ENCODE peak calls at places on chromosomes 4 and X, in five cellular contexts. One of them, this sample, is unnamed.

GRCh38 chr4:13891544-13891939 is 264.0 kb upstream of the BOD1L1 start:
- DNase-seq in A549: no peak
- DNase-seq in GM12878: no peak
- DNase-seq in SK-N-SH: no peak
- DNase-seq in HepG2: no peak
- DNase-seq in this sample: no peak

GRCh38 chrX:38438321-38438720 is 85.9 kb downstream of the OTC start:
- DNase-seq in GM12878: no peak
- DNase-seq in SK-N-SH: peak; percentile 12
- DNase-seq in HepG2: no peak
- DNase-seq in A549: no peak
- DNase-seq in this sample: peak; percentile 39

GRCh38 chrX:19579485-19579884 is 64.2 kb upstream of the MAP3K15 start:
- DNase-seq in HepG2: no peak
- DNase-seq in A549: no peak
- DNase-seq in GM12878: no peak
- DNase-seq in SK-N-SH: no peak
- DNase-seq in this sample: no peak

GRCh38 chrX:54825716-54826428 is 18.3 kb downstream of the MAGED2 start:
- DNase-seq in GM12878: no peak
- DNase-seq in HepG2: no peak
- DNase-seq in A549: no peak
- DNase-seq in SK-N-SH: no peak
- DNase-seq in this sample: no peak

GRCh38 chrX:75603833-75604232 is 81.0 kb upstream of the ZDHHC15 start:
- DNase-seq in HepG2: peak; percentile 7
- DNase-seq in GM12878: no peak
- DNase-seq in A549: peak; percentile 16
- DNase-seq in SK-N-SH: peak; percentile 42
- DNase-seq in this sample: no peak

GRCh38 chrX:27840881-27841280 is 33.1 kb downstream of the MAGEB10 start:
- DNase-seq in A549: no peak
- DNase-seq in SK-N-SH: no peak
- DNase-seq in HepG2: no peak
- DNase-seq in GM12878: no peak
- DNase-seq in this sample: no peak

GRCh38 chr4:38034986-38035882 is 75.0 kb downstream of the PTTG2 start:
- DNase-seq in A549: peak; percentile 35
- DNase-seq in SK-N-SH: peak; percentile 59
- DNase-seq in GM12878: no peak
- DNase-seq in HepG2: peak; percentile 66
- DNase-seq in this sample: no peak

GRCh38 chr4:64940698-64941097 is 531.4 kb upstream of the TECRL start:
- DNase-seq in HepG2: no peak
- DNase-seq in GM12878: no peak
- DNase-seq in SK-N-SH: no peak
- DNase-seq in A549: no peak
- DNase-seq in this sample: no peak

GRCh38 chr4:10371869-10372471 is 85.3 kb downstream of the ZNF518B start:
- DNase-seq in SK-N-SH: no peak
- DNase-seq in HepG2: no peak
- DNase-seq in A549: no peak
- DNase-seq in GM12878: no peak
- DNase-seq in this sample: peak; percentile 47

GRCh38 chr4:1750381-1751154 is 29.2 kb downstream of the TACC3 start:
- DNase-seq in A549: no peak
- DNase-seq in HepG2: no peak
- DNase-seq in GM12878: no peak
- DNase-seq in SK-N-SH: no peak
- DNase-seq in this sample: no peak

GRCh38 chr4:88033309-88033708 is 25.9 kb downstream of the PKD2 start:
- DNase-seq in GM12878: no peak
- DNase-seq in SK-N-SH: peak; percentile 54
- DNase-seq in HepG2: peak; percentile 71
- DNase-seq in A549: peak; percentile 23
- DNase-seq in this sample: no peak

GRCh38 chrX:70621743-70622142 is 177.1 kb downstream of the DLG3 start:
- DNase-seq in SK-N-SH: no peak
- DNase-seq in A549: no peak
- DNase-seq in GM12878: no peak
- DNase-seq in HepG2: no peak
- DNase-seq in this sample: no peak

GRCh38 chr4:38160487-38161207 is 200.4 kb downstream of the PTTG2 start:
- DNase-seq in A549: peak; percentile 60
- DNase-seq in HepG2: peak; percentile 98
- DNase-seq in GM12878: peak; percentile 69
- DNase-seq in SK-N-SH: no peak
- DNase-seq in this sample: no peak

GRCh38 chrX:38558681-38559080 is 2.7 kb upstream of the TSPAN7 start:
- DNase-seq in HepG2: no peak
- DNase-seq in SK-N-SH: no peak
- DNase-seq in A549: no peak
- DNase-seq in GM12878: no peak
- DNase-seq in this sample: no peak

GRCh38 chr4:15396157-15396800 is 31.6 kb upstream of the C1QTNF7 start:
- DNase-seq in A549: peak; percentile 22
- DNase-seq in GM12878: no peak
- DNase-seq in HepG2: peak; percentile 33
- DNase-seq in SK-N-SH: peak; percentile 33
- DNase-seq in this sample: peak; percentile 80

GRCh38 chrX:40310016-40310415 is 212.3 kb upstream of the BCOR start:
- DNase-seq in SK-N-SH: peak; percentile 30
- DNase-seq in A549: no peak
- DNase-seq in HepG2: no peak
- DNase-seq in GM12878: no peak
- DNase-seq in this sample: no peak

GRCh38 chr4:105859233-105859632 is 36.0 kb upstream of the NPNT start:
- DNase-seq in GM12878: peak; percentile 9
- DNase-seq in HepG2: peak; percentile 13
- DNase-seq in A549: peak; percentile 10
- DNase-seq in SK-N-SH: no peak
- DNase-seq in this sample: no peak

GRCh38 chrX:45434231-45434630 is 233.6 kb upstream of the DIPK2B start:
- DNase-seq in A549: no peak
- DNase-seq in SK-N-SH: no peak
- DNase-seq in HepG2: no peak
- DNase-seq in GM12878: no peak
- DNase-seq in this sample: no peak

GRCh38 chr4:139978692-139979091 is 175.3 kb downstream of the MAML3 start:
- DNase-seq in SK-N-SH: no peak
- DNase-seq in GM12878: peak; percentile 75
- DNase-seq in A549: no peak
- DNase-seq in HepG2: no peak
- DNase-seq in this sample: no peak

GRCh38 chr4:182518421-182518820 is 275.2 kb downstream of the TENM3 start:
- DNase-seq in GM12878: no peak
- DNase-seq in A549: no peak
- DNase-seq in SK-N-SH: no peak
- DNase-seq in HepG2: no peak
- DNase-seq in this sample: no peak

GRCh38 chrX:1391707-1392375 is at the start of gene SLC25A6:
- DNase-seq in HepG2: peak; percentile 92
- DNase-seq in A549: peak; percentile 91
- DNase-seq in GM12878: peak; percentile 88
- DNase-seq in SK-N-SH: peak; percentile 98
- DNase-seq in this sample: peak; percentile 99

GRCh38 chrX:151985955-151986354 is 11.5 kb upstream of the GABRE start:
- DNase-seq in A549: no peak
- DNase-seq in SK-N-SH: no peak
- DNase-seq in GM12878: no peak
- DNase-seq in HepG2: peak; percentile 81
- DNase-seq in this sample: no peak

GRCh38 chr4:180106122-180106521 is 2137.1 kb upstream of the TENM3 start:
- DNase-seq in GM12878: no peak
- DNase-seq in HepG2: no peak
- DNase-seq in A549: no peak
- DNase-seq in SK-N-SH: no peak
- DNase-seq in this sample: no peak

GRCh38 chrX:37958493-37959211 is 47.7 kb upstream of the SYTL5 start:
- DNase-seq in A549: no peak
- DNase-seq in SK-N-SH: no peak
- DNase-seq in HepG2: peak; percentile 67
- DNase-seq in GM12878: no peak
- DNase-seq in this sample: no peak

GRCh38 chrX:25721564-25721963 is 416.6 kb upstream of the MAGEB18 start:
- DNase-seq in GM12878: no peak
- DNase-seq in HepG2: peak; percentile 1
- DNase-seq in SK-N-SH: no peak
- DNase-seq in A549: no peak
- DNase-seq in this sample: no peak

GRCh38 chr4:151669990-151670389 is 90.8 kb downstream of the GATB start:
- DNase-seq in A549: no peak
- DNase-seq in GM12878: no peak
- DNase-seq in HepG2: no peak
- DNase-seq in SK-N-SH: no peak
- DNase-seq in this sample: no peak

GRCh38 chrX:83771664-83772063 is 89.3 kb upstream of the CYLC1 start:
- DNase-seq in HepG2: no peak
- DNase-seq in A549: no peak
- DNase-seq in SK-N-SH: no peak
- DNase-seq in GM12878: no peak
- DNase-seq in this sample: no peak
- TF ChIP-seq CHD2 in HepG2: no peak
- TF ChIP-seq CHD2 in A549: no peak
- TF ChIP-seq CHD2 in SK-N-SH: no peak
- TF ChIP-seq CHD2 in GM12878: no peak
- TF ChIP-seq CHD2 in this sample: no peak

GRCh38 chrX:80808854-80809493 is 703 bp downstream of the BRWD3 start:
- DNase-seq in A549: peak; percentile 6
- DNase-seq in GM12878: no peak
- DNase-seq in HepG2: no peak
- DNase-seq in SK-N-SH: peak; percentile 27
- DNase-seq in this sample: no peak
- TF ChIP-seq CHD2 in A549: no peak
- TF ChIP-seq CHD2 in GM12878: no peak
- TF ChIP-seq CHD2 in HepG2: no peak
- TF ChIP-seq CHD2 in SK-N-SH: no peak
- TF ChIP-seq CHD2 in this sample: no peak

GRCh38 chrX:153469811-153470410 is 465 bp downstream of the HAUS7 start:
- DNase-seq in A549: peak; percentile 47
- DNase-seq in HepG2: no peak
- DNase-seq in SK-N-SH: peak; percentile 55
- DNase-seq in GM12878: no peak
- DNase-seq in this sample: no peak
- TF ChIP-seq CHD2 in A549: no peak
- TF ChIP-seq CHD2 in HepG2: no peak
- TF ChIP-seq CHD2 in SK-N-SH: no peak
- TF ChIP-seq CHD2 in GM12878: no peak
- TF ChIP-seq CHD2 in this sample: no peak

DNA sequence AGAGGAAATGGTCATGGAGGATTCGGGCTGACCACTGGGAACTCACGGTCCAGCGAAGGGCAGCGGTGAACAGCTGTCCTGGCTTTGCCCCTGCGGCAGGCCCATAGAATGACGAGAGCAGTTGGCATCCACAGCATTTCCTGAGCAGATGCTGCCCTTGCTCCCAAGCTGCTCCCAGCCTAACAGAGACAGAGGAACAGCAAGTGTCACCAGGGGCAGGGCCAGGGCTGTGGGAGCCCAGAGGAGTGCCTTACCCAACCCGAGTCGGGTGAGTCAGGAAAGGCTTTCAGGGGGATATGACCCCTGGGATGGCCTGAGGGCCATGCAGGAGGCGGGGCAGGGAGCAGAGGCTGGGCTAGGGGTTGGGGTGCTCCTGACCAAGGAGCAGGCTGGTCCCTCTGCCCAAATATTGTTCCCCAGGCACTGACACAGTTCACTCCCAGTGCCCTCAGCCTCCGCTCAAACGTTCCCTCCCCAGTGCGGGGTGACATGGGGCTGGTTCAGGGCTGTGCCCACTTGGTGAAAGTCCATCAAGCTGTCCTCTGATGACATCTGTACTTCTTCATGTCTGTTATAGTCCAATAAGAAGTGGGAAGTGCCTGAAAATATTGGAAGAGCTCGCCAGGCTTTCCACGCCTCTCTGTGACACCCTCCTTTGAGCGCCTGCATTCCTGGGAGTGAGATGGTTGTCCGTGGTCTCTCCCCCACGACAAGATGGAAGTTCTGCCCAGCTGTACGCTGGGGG is 64.7 kb upstream of the GPR78 start:
- DNase-seq in A549: no peak
- DNase-seq in SK-N-SH: no peak
- DNase-seq in GM12878: no peak
- DNase-seq in HepG2: no peak
- DNase-seq in this sample: no peak
- TF ChIP-seq CHD2 in A549: no peak
- TF ChIP-seq CHD2 in SK-N-SH: no peak
- TF ChIP-seq CHD2 in GM12878: no peak
- TF ChIP-seq CHD2 in HepG2: no peak
- TF ChIP-seq CHD2 in this sample: no peak